ENCODE peak calls at places on chromosomes 3 and 15, in ten cellular contexts. K is right lobe of liver, X is testis, Z is uterus, F is spleen, W is body of pancreas, H is ovary, L is suprapubic skin, I is HCT116, A is sigmoid colon. Q is an unnamed sample.

GRCh38 chr3:171491412-171491811 is 31.2 kb upstream of the TNIK start:
- DNase-seq in A (no peak), W (no peak), Z (no peak), F (no peak), I (no peak), H (no peak), K (no peak), X (no peak), L (no peak), Q (no peak)

GRCh38 chr3:127136024-127136600 is 56.8 kb upstream of the PRR23E start:
- DNase-seq in H (no peak), K (no peak), W (no peak), X (no peak), I (no peak), A (peak; percentile 60), L (no peak), F (no peak), Z (no peak), Q (no peak)

GRCh38 chr3:65728138-65728537 is 310.6 kb downstream of the MAGI1 start:
- DNase-seq in Z (no peak), H (no peak), W (no peak), I (no peak), X (no peak), A (no peak), F (no peak), K (no peak), L (no peak), Q (no peak)

GRCh38 chr15:59396211-59396610 is 23.5 kb upstream of the MYO1E start:
- DNase-seq in W (no peak), K (no peak), F (no peak), L (no peak), X (no peak), A (no peak), H (no peak), I (no peak), Z (no peak), Q (no peak)

GRCh38 chr15:44712108-44713005 is 1.0 kb downstream of the B2M start:
- DNase-seq in Z (peak; percentile 84), H (peak; percentile 66), A (peak; percentile 88), W (peak; percentile 74), F (peak; percentile 84), K (peak; percentile 65), L (peak; percentile 90), I (peak; percentile 54), X (peak; percentile 84), Q (peak; percentile 80)

GRCh38 chr15:52143862-52144261 is 31.3 kb upstream of the BCL2L10 start:
- DNase-seq in A (no peak), I (no peak), L (no peak), W (no peak), F (no peak), H (no peak), K (no peak), Z (no peak), X (no peak), Q (no peak)

GRCh38 chr15:84873997-84874396 is 10.5 kb upstream of the SLC28A1 start:
- DNase-seq in F (no peak), A (no peak), H (no peak), X (no peak), Z (no peak), L (no peak), I (no peak), W (no peak), K (no peak), Q (no peak)

GRCh38 chr15:73927003-73927475 is 777 bp downstream of the LOXL1 start:
- DNase-seq in W (peak; percentile 86), H (peak; percentile 75), K (peak; percentile 69), L (no peak), A (peak; percentile 83), F (peak; percentile 91), X (peak; percentile 51), I (peak; percentile 6), Z (peak; percentile 59), Q (peak; percentile 63)

GRCh38 chr3:23450051-23450450 is 246.9 kb downstream of the UBE2E2 start:
- DNase-seq in K (no peak), W (no peak), I (no peak), F (no peak), X (no peak), Z (no peak), H (no peak), L (no peak), A (no peak), Q (no peak)

GRCh38 chr3:127052121-127052561 is 69.2 kb downstream of the PLXNA1 start:
- DNase-seq in F (peak; percentile 76), W (peak; percentile 36), K (peak; percentile 48), X (peak; percentile 88), I (no peak), A (peak; percentile 76), Z (no peak), H (peak; percentile 69), L (no peak), Q (peak; percentile 72)

GRCh38 chr3:44055951-44056350 is 185.7 kb upstream of the TOPAZ1 start:
- DNase-seq in X (no peak), L (no peak), H (no peak), K (no peak), W (no peak), Z (no peak), A (no peak), I (no peak), F (no peak), Q (no peak)

GRCh38 chr15:45333550-45333949 is 44.8 kb downstream of the GATM start:
- DNase-seq in K (no peak), A (peak; percentile 78), I (no peak), L (no peak), F (no peak), W (peak; percentile 46), X (no peak), Z (peak; percentile 36), H (peak; percentile 39), Q (peak; percentile 34)

GRCh38 chr3:43415088-43415487 is 128.7 kb downstream of the SNRK start:
- DNase-seq in W (no peak), I (no peak), A (no peak), L (no peak), F (no peak), H (no peak), X (no peak), Z (no peak), K (no peak), Q (no peak)

DNA sequence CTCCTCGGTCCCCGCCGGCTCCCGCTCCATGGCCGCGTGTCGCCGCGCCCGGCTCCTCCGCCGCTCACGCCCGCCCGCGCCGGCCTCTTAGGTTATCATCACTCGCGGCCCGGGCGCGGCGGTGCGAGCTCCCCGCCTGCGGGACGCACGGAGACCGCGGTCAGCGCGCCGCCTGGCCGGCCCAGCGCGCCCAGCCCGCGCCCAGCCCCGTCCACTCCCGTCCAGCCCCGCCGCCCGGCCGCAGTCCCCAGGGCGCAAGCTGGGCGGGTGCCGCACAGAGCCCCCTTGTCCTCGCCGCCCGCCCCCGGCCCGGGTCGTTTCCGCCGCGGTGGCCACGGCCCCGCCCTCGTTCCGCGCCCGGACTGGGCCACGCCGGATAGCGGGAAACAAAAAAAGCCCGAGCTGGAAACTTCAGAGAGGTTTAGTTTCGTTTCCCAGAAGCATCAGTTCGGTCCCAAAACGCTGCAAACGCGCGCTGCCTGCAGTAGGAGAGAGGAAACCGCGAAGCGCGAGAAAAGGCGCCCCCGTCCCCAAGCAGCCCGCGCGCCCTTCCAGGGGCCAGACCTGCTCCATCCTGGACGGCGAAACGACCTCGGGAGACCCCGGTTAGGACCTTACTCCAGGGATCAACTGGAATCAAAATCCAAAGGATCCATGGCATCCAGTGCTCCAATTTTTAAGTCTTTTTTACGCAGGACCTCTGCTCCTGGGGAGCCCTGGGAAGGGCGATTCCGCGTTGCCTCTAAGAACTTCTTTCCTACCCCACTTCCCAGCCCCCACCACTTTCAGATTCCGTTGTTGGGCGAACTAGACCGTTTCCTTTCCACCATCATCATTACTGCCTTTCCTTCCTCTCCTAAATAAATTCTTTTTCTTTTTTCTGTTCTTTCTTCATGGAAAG is at the start of gene ATP10A:
- DNase-seq in Z (no peak), A (peak; percentile 74), F (no peak), X (peak; percentile 40), L (no peak), W (no peak), K (no peak), H (peak; percentile 32), I (no peak), Q (no peak)
- H3K27me3 ChIP-seq in Z (no peaks in the 10 kb centered on the region), A (no peaks in the 10 kb centered on the region), F (peaks cover 16% of the 10 kb centered on the region), X (no peaks in the 10 kb centered on the region), L (peaks cover 14% of the 10 kb centered on the region), W (no peaks in the 10 kb centered on the region), K (no peaks in the 10 kb centered on the region), H (no peaks in the 10 kb centered on the region), I (no peaks in the 10 kb centered on the region), Q (no peaks in the 10 kb centered on the region)

DNA sequence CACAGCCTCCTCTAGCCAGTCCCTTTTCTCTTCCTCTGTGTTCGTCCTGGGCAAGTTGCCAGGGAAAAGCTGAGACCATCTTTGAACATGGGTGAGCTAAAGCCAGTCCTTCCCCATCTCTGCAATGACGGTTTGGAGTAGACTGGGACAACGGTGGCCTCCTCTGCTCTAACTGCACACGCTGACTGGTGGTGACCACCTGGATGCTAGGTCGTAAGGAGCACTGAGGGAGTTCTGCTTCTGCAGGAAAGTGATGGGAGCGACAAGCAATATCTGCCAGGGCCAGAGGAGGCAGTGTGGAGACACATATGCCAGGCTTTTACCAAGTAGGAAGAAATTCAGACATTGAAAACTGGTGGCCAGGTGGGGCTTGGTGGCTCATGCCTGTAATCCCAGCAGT is 111.7 kb downstream of the NUP210 start:
- DNase-seq in W (peak; percentile 79), L (no peak), I (peak; percentile 24), A (no peak), F (peak; percentile 66), K (no peak), H (no peak), X (peak; percentile 78), Z (no peak), Q (peak; percentile 31)
- TF ChIP-seq POLR2A in W (no peak), L (no peak), I (no peak), A (no peak), F (no peak), K (no peak), H (no peak), X (no peak), Z (no peak), Q (no peak)

GRCh38 chr15:101501703-101502373 is 12.3 kb upstream of the PCSK6 start:
- DNase-seq in Z (no peak), H (peak; percentile 40), W (no peak), K (no peak), L (no peak), F (peak; percentile 81), A (no peak), I (peak; percentile 22), X (peak; percentile 63), Q (no peak)
- H3K27me3 ChIP-seq in Z (no peaks in the 10 kb centered on the region), H (no peaks in the 10 kb centered on the region), W (no peaks in the 10 kb centered on the region), K (no peaks in the 10 kb centered on the region), L (peaks cover 14% of the 10 kb centered on the region), F (no peaks in the 10 kb centered on the region), A (no peaks in the 10 kb centered on the region), I (no peaks in the 10 kb centered on the region), X (no peaks in the 10 kb centered on the region), Q (peaks cover 3% of the 10 kb centered on the region)

DNA sequence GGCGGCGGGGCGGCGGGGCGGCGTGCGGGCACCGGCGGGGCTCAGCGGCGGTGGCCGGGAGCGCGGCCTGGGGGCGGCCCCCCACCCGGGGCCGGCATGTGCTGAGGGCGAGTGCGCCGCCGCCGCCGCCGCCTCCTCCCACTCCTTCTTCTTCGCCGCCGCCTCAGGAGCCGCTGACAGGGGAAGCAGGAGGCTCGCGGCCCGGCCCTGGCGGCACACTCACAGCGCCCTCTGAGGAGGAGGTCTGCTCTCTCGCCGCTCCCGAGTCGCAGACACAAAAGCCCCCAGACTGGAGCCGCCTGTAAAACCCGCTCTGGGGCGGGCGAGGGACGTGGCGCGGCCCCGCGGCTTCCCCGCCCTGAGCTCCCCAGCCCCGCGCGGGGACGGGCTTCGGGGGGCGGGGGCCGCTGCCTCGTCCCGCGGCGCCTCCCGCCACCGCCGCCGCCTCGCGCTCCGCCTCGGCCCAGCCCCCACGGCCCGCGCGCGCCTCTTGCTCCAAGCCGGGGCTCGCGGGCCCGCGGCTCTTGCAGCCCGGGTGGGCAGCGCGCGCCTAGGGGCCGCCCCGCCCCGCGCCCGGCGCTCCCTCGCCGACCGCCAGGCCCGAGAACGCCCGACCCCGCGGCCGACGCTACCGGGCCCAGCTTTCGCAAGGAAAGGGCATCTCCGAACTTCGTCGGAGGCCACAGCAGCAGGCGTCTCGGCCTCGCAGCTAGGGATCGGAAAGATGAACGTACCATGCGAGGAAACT is at the start of gene PYGO1:
- DNase-seq in I (no peak), X (peak; percentile 68), W (peak; percentile 71), A (peak; percentile 81), Z (peak; percentile 55), F (peak; percentile 80), H (peak; percentile 75), K (no peak), L (peak; percentile 85), Q (peak; percentile 19)
- TF ChIP-seq POLR2A in I (no peak), X (no peak), W (peak; percentile 53), A (no peak), Z (peak; percentile 54), F (no peak), H (peak; percentile 10), K (no peak), L (no peak), Q (no peak)

Q was measured in transverse colon.